ENCODE peak calls at places on chromosome 14, in five cellular contexts. D, C, I, S and E are unnamed samples.

GRCh38 chr14:68547305-68548193 is 245.3 kb downstream of the ZFP36L1 start:
- DNase-seq in D (no peak), C (no peak), I (peak; percentile 56), S (no peak), E (no peak)

GRCh38 chr14:21902561-21903199 is 229.1 kb upstream of the OR4E1 start:
- DNase-seq in D (no peak), C (no peak), I (no peak), S (no peak), E (no peak)

GRCh38 chr14:58098507-58098906 is 53.5 kb downstream of the ARMH4 start:
- DNase-seq in D (no peak), C (no peak), I (no peak), S (no peak), E (no peak)

GRCh38 chr14:104432611-104433231 is 146.8 kb upstream of the C14orf180 start:
- DNase-seq in D (no peak), C (peak; percentile 16), I (no peak), S (no peak), E (no peak)

GRCh38 chr14:80930836-80931389 is 10.6 kb downstream of the CEP128 start:
- DNase-seq in D (peak; percentile 93), C (no peak), I (no peak), S (peak; percentile 78), E (no peak)

GRCh38 chr14:68794130-68794855 is 1.4 kb upstream of the ZFP36L1 start:
- DNase-seq in D (peak; percentile 53), C (peak; percentile 74), I (peak; percentile 88), S (peak; percentile 86), E (peak; percentile 64)

GRCh38 chr14:66746316-66747006 is 238.5 kb downstream of the GPHN start:
- DNase-seq in D (peak; percentile 50), C (no peak), I (no peak), S (no peak), E (no peak)

GRCh38 chr14:89308232-89308959 is 108.6 kb downstream of the FOXN3 start:
- DNase-seq in D (peak; percentile 49), C (no peak), I (no peak), S (peak; percentile 67), E (no peak)

GRCh38 chr14:96281486-96281885 is 25.5 kb downstream of the BDKRB1 start:
- DNase-seq in D (no peak), C (no peak), I (no peak), S (no peak), E (no peak)

GRCh38 chr14:56855891-56856461 is 45.7 kb upstream of the OTX2 start:
- DNase-seq in D (no peak), C (no peak), I (no peak), S (no peak), E (no peak)

GRCh38 chr14:55127491-55127951 is 1.5 kb upstream of the LGALS3 start:
- DNase-seq in D (peak; percentile 64), C (no peak), I (no peak), S (no peak), E (no peak)

GRCh38 chr14:24481622-24482324 is 26.3 kb downstream of the CMA1 start:
- DNase-seq in D (peak; percentile 50), C (no peak), I (no peak), S (peak; percentile 59), E (no peak)

GRCh38 chr14:95530461-95531170 is 4.2 kb upstream of the GLRX5 start:
- DNase-seq in D (no peak), C (no peak), I (no peak), S (no peak), E (no peak)

GRCh38 chr14:41037388-41037787 is 569.3 kb upstream of the LRFN5 start:
- DNase-seq in D (no peak), C (no peak), I (no peak), S (no peak), E (no peak)

GRCh38 chr14:61553730-61554641 is 141.3 kb upstream of the HIF1A start:
- DNase-seq in D (peak; percentile 45), C (peak; percentile 25), I (no peak), S (no peak), E (no peak)

GRCh38 chr14:89315493-89316456 is 101.3 kb downstream of the FOXN3 start:
- DNase-seq in D (no peak), C (no peak), I (no peak), S (no peak), E (no peak)

GRCh38 chr14:44403194-44403593 is 103.9 kb downstream of the FSCB start:
- DNase-seq in D (no peak), C (no peak), I (no peak), S (no peak), E (no peak)

GRCh38 chr14:81423504-81423903 is 23.4 kb upstream of the STON2 start:
- DNase-seq in D (no peak), C (no peak), I (peak; percentile 50), S (no peak), E (no peak)

GRCh38 chr14:59631237-59631636 is 54.6 kb upstream of the CCDC175 start:
- DNase-seq in D (peak; percentile 7), C (no peak), I (no peak), S (no peak), E (no peak)

GRCh38 chr14:33839193-33840076 is 111.4 kb downstream of the EGLN3 start:
- DNase-seq in D (peak; percentile 33), C (peak; percentile 39), I (peak; percentile 47), S (no peak), E (peak; percentile 60)

GRCh38 chr14:30240002-30240401 is 312.4 kb upstream of the PRKD1 start:
- DNase-seq in D (no peak), C (no peak), I (no peak), S (no peak), E (no peak)

GRCh38 chr14:100376751-100377171 is 53.6 kb downstream of the SLC25A47 start:
- DNase-seq in D (peak; percentile 25), C (no peak), I (no peak), S (no peak), E (no peak)

GRCh38 chr14:94180655-94181271 is 6.6 kb downstream of the PPP4R4 start:
- DNase-seq in D (peak; percentile 66), C (no peak), I (no peak), S (peak; percentile 14), E (no peak)

DNA sequence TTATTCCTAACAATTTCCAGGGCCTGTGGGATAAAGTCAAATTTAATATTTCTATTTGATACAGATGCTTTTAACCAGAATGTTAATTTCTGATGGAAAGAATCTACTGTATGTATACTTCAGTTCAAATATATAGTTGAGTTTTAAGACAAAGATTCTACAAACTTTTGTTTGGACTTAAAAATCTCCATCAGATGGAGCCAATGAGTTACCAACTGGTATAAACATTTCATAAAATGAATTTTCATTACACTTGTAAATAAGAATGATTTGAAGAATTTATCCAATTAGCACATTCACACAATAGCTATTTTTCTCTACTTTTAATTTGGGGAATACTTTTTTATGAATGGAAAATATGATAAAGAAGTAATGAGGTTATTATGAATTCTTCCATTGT is 425.2 kb upstream of the MIS18BP1 start:
- DNase-seq in D (no peak), C (no peak), I (no peak), S (no peak), E (no peak)
- TF ChIP-seq CTCF in D (no peak), C (no peak), I (no peak), S (no peak), E (no peak)

GRCh38 chr14:75979071-75979571 is 2.7 kb downstream of the TGFB3 start:
- DNase-seq in D (peak; percentile 19), C (no peak), I (peak; percentile 50), S (peak; percentile 34), E (no peak)
- TF ChIP-seq CTCF in D (peak; percentile 34), C (no peak), I (peak; percentile 26), S (peak; percentile 67), E (peak; percentile 68)

GRCh38 chr14:91417134-91417982 is at the start of gene CCDC88C:
- DNase-seq in D (peak; percentile 84), C (no peak), I (no peak), S (peak; percentile 80), E (peak; percentile 70)
- TF ChIP-seq CTCF in D (no peak), C (no peak), I (no peak), S (no peak), E (no peak)

DNA sequence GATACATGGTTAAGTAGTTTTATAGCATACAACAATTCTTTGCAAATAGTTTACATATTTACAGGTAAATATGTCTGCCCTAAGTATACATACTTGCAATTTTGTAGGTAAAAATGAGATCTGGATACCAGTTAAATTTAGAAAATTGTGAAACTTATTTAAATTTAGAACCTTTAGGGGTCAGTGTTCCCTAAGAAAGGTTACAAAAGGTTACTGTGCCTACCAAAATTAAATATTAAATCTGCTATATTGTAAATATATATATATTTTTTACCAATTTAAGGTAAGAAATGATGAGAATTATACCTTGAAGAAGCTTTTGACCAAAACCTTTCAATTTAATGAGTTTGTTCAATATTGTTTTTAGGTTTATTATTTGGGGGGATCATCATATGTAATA is 54.0 kb downstream of the MIPOL1 start:
- DNase-seq in D (no peak), C (no peak), I (no peak), S (no peak), E (no peak)
- TF ChIP-seq CTCF in D (no peak), C (no peak), I (no peak), S (no peak), E (no peak)

GRCh38 chr14:73723799-73724621 is 9.8 kb upstream of the PNMA1 start:
- DNase-seq in D (peak; percentile 87), C (peak; percentile 64), I (peak; percentile 77), S (no peak), E (no peak)
- TF ChIP-seq CTCF in D (no peak), C (no peak), I (no peak), S (no peak), E (no peak)

DNA sequence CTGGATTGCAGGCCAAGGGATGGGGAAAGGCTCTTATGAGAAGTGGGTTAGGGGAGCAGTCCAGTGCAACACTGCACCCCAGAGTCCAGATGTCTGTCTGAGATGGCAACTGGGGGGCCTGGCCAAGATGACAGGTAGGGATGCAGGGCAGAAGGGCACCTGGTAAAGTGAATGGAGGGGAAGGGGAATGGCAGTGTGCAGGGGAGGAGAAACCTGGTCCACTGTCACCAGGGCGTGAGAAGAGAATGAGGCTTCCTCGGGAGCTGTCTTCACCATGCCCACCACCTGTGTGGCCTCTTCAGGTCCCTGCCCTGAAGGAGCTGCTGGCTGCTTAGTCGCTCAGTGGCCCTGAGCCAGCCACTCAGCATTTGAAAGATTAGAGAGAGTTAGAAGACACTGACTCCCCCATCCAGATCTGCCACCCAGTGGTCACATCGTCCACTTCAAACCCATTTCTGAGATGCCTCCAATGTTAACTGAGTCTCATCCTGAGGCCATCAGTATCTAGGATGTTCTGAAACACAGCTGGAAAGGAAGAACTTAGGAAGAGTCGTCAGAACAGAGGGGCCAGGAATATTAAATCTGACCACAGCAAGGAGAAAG is 57.3 kb downstream of the PLEKHG3 start:
- DNase-seq in D (peak; percentile 26), C (no peak), I (peak; percentile 62), S (no peak), E (no peak)
- TF ChIP-seq CTCF in D (peak; percentile 14), C (no peak), I (no peak), S (no peak), E (peak; percentile 18)